ENCODE peak calls at places on chromosomes 16 and 17, in eight cellular contexts. Q is psoas muscle, E is upper lobe of right lung, L is fibroblast of lung, M is hepatocyte, O is AG04450, R is mucosa of descending colon, T is cardiac fibroblast. D is an unnamed sample.

GRCh38 chr17:45261577-45262515 is at the start of gene SPATA32:
- DNase-seq in O (no peak), L (peak), T (peak), R (peak), E (peak), M (peak), Q (peak), D (peak)

GRCh38 chr16:177394-177822 is 928 bp downstream of the HBA1 start:
- DNase-seq in O (no peak), E (no peak), T (peak), Q (no peak), R (no peak), M (peak), L (peak), D (no peak)

GRCh38 chr17:74152591-74153455 is 50.7 kb upstream of the RPL38 start:
- DNase-seq in Q (no peak), E (peak), O (no peak), T (peak), L (no peak), R (no peak), M (peak), D (peak)

GRCh38 chr17:56902350-56902749 is 11.5 kb downstream of the TRIM25 start:
- DNase-seq in E (no peak), M (no peak), O (no peak), T (peak), R (no peak), Q (no peak), L (no peak), D (peak)

GRCh38 chr16:14501331-14502255 is 128.5 kb downstream of the PARN start:
- DNase-seq in Q (peak), M (peak), R (peak), L (peak), O (peak), E (peak), T (peak), D (peak)

GRCh38 chr17:61482467-61482866 is 30.2 kb downstream of the TBX4 start:
- DNase-seq in O (no peak), T (no peak), E (no peak), Q (no peak), M (no peak), R (no peak), L (no peak), D (no peak)

GRCh38 chr16:28140788-28141618 is 70.8 kb downstream of the XPO6 start:
- DNase-seq in L (no peak), R (no peak), T (no peak), O (no peak), M (no peak), Q (no peak), E (no peak), D (no peak)

GRCh38 chr16:58160855-58161254 is 31.7 kb upstream of the CFAP20 start:
- DNase-seq in O (no peak), Q (no peak), M (no peak), R (no peak), T (no peak), L (no peak), E (no peak), D (no peak)

GRCh38 chr16:85523602-85524364 is 89.3 kb upstream of the GSE1 start:
- DNase-seq in E (peak), T (peak), R (no peak), M (peak), Q (no peak), L (peak), O (no peak), D (peak)

GRCh38 chr17:49315551-49315951 is 46.5 kb downstream of the ZNF652 start:
- DNase-seq in M (peak), L (peak), O (peak), T (peak), E (peak), R (no peak), Q (peak), D (peak)

GRCh38 chr17:8118769-8119574 is 658 bp upstream of the ALOXE3 start:
- DNase-seq in Q (peak), T (peak), O (peak), L (peak), M (peak), R (peak), E (peak), D (peak)

GRCh38 chr17:39551879-39552278 is 55.8 kb downstream of the NEUROD2 start:
- DNase-seq in R (no peak), Q (no peak), T (peak), E (no peak), M (no peak), O (no peak), L (no peak), D (no peak)

GRCh38 chr16:23504076-23504452 is 6.2 kb downstream of the GGA2 start:
- DNase-seq in O (no peak), R (no peak), L (peak), E (no peak), T (peak), Q (peak), M (peak), D (peak)

GRCh38 chr16:85554791-85555548 is 58.2 kb upstream of the GSE1 start:
- DNase-seq in L (peak), E (peak), R (peak), Q (peak), O (no peak), T (peak), M (peak), D (peak)

GRCh38 chr17:55334881-55335523 is 70.2 kb downstream of the HLF start:
- DNase-seq in R (no peak), L (no peak), O (no peak), T (no peak), E (no peak), Q (no peak), M (no peak), D (no peak)

GRCh38 chr16:89020068-89020924 is 43.3 kb upstream of the CBFA2T3 start:
- DNase-seq in E (no peak), T (no peak), O (no peak), R (peak), M (no peak), L (no peak), Q (peak), D (no peak)

GRCh38 chr17:14688134-14688533 is 387.3 kb downstream of the HS3ST3B1 start:
- DNase-seq in T (no peak), E (no peak), Q (no peak), R (no peak), O (no peak), M (no peak), L (no peak), D (no peak)

GRCh38 chr16:8712589-8713361 is 38.4 kb downstream of the ABAT start:
- DNase-seq in E (no peak), O (no peak), R (no peak), M (peak), T (no peak), L (no peak), Q (no peak), D (no peak)

GRCh38 chr16:55052335-55053070 is 121.8 kb downstream of the IRX5 start:
- DNase-seq in L (no peak), R (no peak), M (peak), T (no peak), E (peak), O (no peak), Q (no peak), D (no peak)

GRCh38 chr17:9644910-9645751 is at the start of gene USP43:
- DNase-seq in T (peak), O (no peak), L (no peak), M (peak), Q (peak), E (peak), R (peak), D (peak)

GRCh38 chr17:2423271-2423670 is 22.4 kb upstream of the MNT start:
- DNase-seq in Q (no peak), M (no peak), L (no peak), R (no peak), O (no peak), E (no peak), T (no peak), D (no peak)

GRCh38 chr16:13594798-13595197 is 325.2 kb upstream of the ERCC4 start:
- DNase-seq in T (no peak), M (no peak), Q (no peak), E (no peak), L (no peak), O (no peak), R (no peak), D (no peak)

GRCh38 chr16:15770512-15770911 is 86.3 kb downstream of the MYH11 start:
- DNase-seq in O (peak), L (peak), T (peak), M (no peak), E (no peak), R (no peak), Q (no peak), D (peak)

GRCh38 chr17:1134634-1135324 is 45.0 kb downstream of the ABR start:
- DNase-seq in E (no peak), L (no peak), T (no peak), M (no peak), R (no peak), O (no peak), Q (no peak), D (no peak)

GRCh38 chr17:27357236-27357635 is 63.3 kb downstream of the WSB1 start:
- DNase-seq in O (no peak), E (no peak), M (no peak), L (no peak), T (no peak), R (no peak), Q (no peak), D (no peak)

GRCh38 chr17:49031965-49032928 is 35.1 kb downstream of the IGF2BP1 start:
- DNase-seq in T (peak), L (peak), R (no peak), O (peak), M (peak), E (no peak), Q (no peak), D (peak)

GRCh38 chr17:81160306-81160705 is 5.0 kb upstream of the PVALEF start:
- DNase-seq in E (peak), R (peak), L (no peak), M (no peak), Q (peak), T (no peak), O (no peak), D (no peak)

GRCh38 chr16:84286568-84287220 is 8.0 kb upstream of the WFDC1 start:
- DNase-seq in Q (peak), T (peak), M (peak), L (peak), O (peak), E (peak), R (peak), D (peak)

GRCh38 chr16:13503960-13504635 is 415.9 kb upstream of the ERCC4 start:
- DNase-seq in R (no peak), Q (no peak), M (no peak), O (no peak), T (no peak), E (no peak), L (no peak), D (no peak)

GRCh38 chr17:48586355-48586924 is 3.6 kb downstream of the HOXB3 start:
- DNase-seq in T (no peak), M (no peak), L (peak), Q (no peak), E (no peak), R (no peak), O (no peak), D (no peak)

GRCh38 chr16:2777231-2777902 is at the start of gene ELOB:
- DNase-seq in Q (peak), O (peak), M (peak), E (peak), R (peak), L (peak), T (peak), D (peak)

GRCh38 chr17:75814900-75815373 is 29.3 kb downstream of the UNC13D start:
- DNase-seq in L (peak), O (peak), E (no peak), Q (no peak), R (peak), T (peak), M (peak), D (peak)

GRCh38 chr17:57988301-57989010 is 402 bp upstream of the VEZF1 start:
- DNase-seq in Q (peak), M (peak), T (peak), L (peak), O (no peak), E (peak), R (peak), D (peak)
- H3K4me3 ChIP-seq in Q (peak), M (peak), T (peak), L (peak), O (peak), E (peak), R (peak), D (peak)

GRCh38 chr17:16997514-16998429 is 25.9 kb upstream of the TNFRSF13B start:
- DNase-seq in M (no peak), L (peak), T (no peak), R (no peak), O (no peak), Q (no peak), E (no peak), D (no peak)
- TF ChIP-seq CTCF in M (no peak), L (no peak), T (no peak), R (peak), O (peak), Q (no peak), E (no peak), D (no peak)

GRCh38 chr16:71453051-71453450 is 9.0 kb downstream of the ZNF23 start:
- DNase-seq in O (no peak), M (no peak), E (no peak), Q (no peak), L (no peak), T (no peak), R (no peak), D (no peak)

GRCh38 chr16:71443714-71444113 is 1.9 kb upstream of the TLE7 start:
- DNase-seq in Q (no peak), T (no peak), O (no peak), R (no peak), E (no peak), M (no peak), L (no peak), D (no peak)

GRCh38 chr16:71449020-71449419 is 7.2 kb upstream of the TLE7 start:
- DNase-seq in O (no peak), L (peak), E (no peak), M (no peak), T (no peak), R (no peak), Q (no peak), D (no peak)

DNA sequence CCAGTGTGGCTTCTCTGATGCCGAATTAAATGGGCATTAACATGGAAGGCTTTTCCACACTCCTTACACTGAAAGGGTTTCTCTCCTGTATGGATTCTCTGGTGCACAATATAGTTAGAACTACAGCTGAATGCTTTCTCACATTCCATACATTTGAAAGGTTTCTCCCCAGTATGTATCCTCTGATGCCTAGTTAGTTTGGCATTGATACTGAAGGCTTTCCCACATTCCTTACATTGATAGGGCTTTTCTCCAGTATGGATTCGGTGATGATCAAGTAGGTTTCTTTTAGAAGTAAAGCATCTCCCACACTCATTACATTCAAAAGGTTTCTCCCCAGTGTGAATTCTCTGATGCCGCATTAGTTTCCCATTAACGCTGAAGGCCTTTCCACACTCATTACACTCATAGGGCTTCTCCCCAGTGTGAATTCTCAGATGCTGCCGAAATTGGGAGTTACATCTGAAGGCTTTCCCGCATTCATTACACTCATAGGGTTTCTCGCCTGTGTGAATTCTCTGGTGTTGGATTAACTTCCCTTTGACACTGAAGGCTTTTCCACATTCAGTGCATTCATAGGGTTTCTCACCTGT is 6.5 kb upstream of the TLE7 start:
- DNase-seq in L (no peak), T (no peak), Q (no peak), M (no peak), E (no peak), R (no peak), O (no peak), D (no peak)
- H3K4me3 ChIP-seq in L (no peak), T (no peak), Q (no peak), M (no peak), E (no peak), R (no peak), O (no peak), D (no peak)

GRCh38 chr16:53509906-53510703 is 7.1 kb upstream of the AKTIP start:
- DNase-seq in M (peak), E (peak), Q (peak), O (peak), R (peak), T (peak), L (peak), D (peak)

GRCh38 chr16:53511403-53512280 is 8.6 kb upstream of the AKTIP start:
- DNase-seq in T (no peak), L (no peak), E (no peak), O (no peak), M (peak), Q (no peak), R (no peak), D (no peak)

GRCh38 chr16:53511084-53511402 is 8.0 kb upstream of the AKTIP start:
- DNase-seq in L (no peak), Q (no peak), R (no peak), M (no peak), E (no peak), O (no peak), T (no peak), D (no peak)

GRCh38 chr16:53507464-53508180 is 4.6 kb upstream of the AKTIP start:
- DNase-seq in O (no peak), L (no peak), M (no peak), E (no peak), T (no peak), Q (no peak), R (no peak), D (no peak)

GRCh38 chr16:53510704-53511070 is 7.7 kb upstream of the AKTIP start:
- DNase-seq in O (no peak), M (no peak), E (no peak), R (no peak), L (no peak), T (no peak), Q (no peak), D (no peak)
- TF ChIP-seq CTCF in O (no peak), M (no peak), E (no peak), R (no peak), L (no peak), T (no peak), Q (no peak), D (no peak)

D was measured in AG10803.